ENCODE peak calls at places on chromosomes 4 and X, in seven cellular contexts. One of them, this sample, is unnamed.

GRCh38 chr4:133584714-133585113 is 435.6 kb downstream of the PCDH10 start:
- DNase-seq in NCI-H524: peak
- DNase-seq in A172: no peak
- DNase-seq in thoracic aorta: no peak
- DNase-seq in stimulated activated CD8-positive, alpha-beta memory T cell treated with anti-CD3 and anti-CD28 coated beads, Interleukin-7, amount 100 ng/mL, for 1 hour: no peak
- DNase-seq in astrocyte: no peak
- DNase-seq in activated gamma-delta T cell treated with Interleukin-2 at 50 U/mL for 16 hours: no peak
- DNase-seq in this sample: no peak

GRCh38 chr4:182246401-182247205 is 3.4 kb downstream of the TENM3 start:
- DNase-seq in A172: peak
- DNase-seq in stimulated activated CD8-positive, alpha-beta memory T cell treated with anti-CD3 and anti-CD28 coated beads, Interleukin-7, amount 100 ng/mL, for 1 hour: no peak
- DNase-seq in activated gamma-delta T cell treated with Interleukin-2 at 50 U/mL for 16 hours: no peak
- DNase-seq in thoracic aorta: no peak
- DNase-seq in astrocyte: peak
- DNase-seq in NCI-H524: no peak
- DNase-seq in this sample: peak

GRCh38 chr4:108166441-108167315 is 2.1 kb downstream of the LEF1 start:
- DNase-seq in activated gamma-delta T cell treated with Interleukin-2 at 50 U/mL for 16 hours: peak
- DNase-seq in thoracic aorta: no peak
- DNase-seq in A172: no peak
- DNase-seq in stimulated activated CD8-positive, alpha-beta memory T cell treated with anti-CD3 and anti-CD28 coated beads, Interleukin-7, amount 100 ng/mL, for 1 hour: no peak
- DNase-seq in astrocyte: peak
- DNase-seq in NCI-H524: peak
- DNase-seq in this sample: no peak

GRCh38 chr4:5693871-5694270 is 14.5 kb downstream of the EVC2 start:
- DNase-seq in thoracic aorta: no peak
- DNase-seq in A172: no peak
- DNase-seq in activated gamma-delta T cell treated with Interleukin-2 at 50 U/mL for 16 hours: no peak
- DNase-seq in stimulated activated CD8-positive, alpha-beta memory T cell treated with anti-CD3 and anti-CD28 coated beads, Interleukin-7, amount 100 ng/mL, for 1 hour: no peak
- DNase-seq in astrocyte: no peak
- DNase-seq in NCI-H524: no peak
- DNase-seq in this sample: no peak

GRCh38 chr4:2274320-2275043 is 12.6 kb upstream of the MXD4 start:
- DNase-seq in activated gamma-delta T cell treated with Interleukin-2 at 50 U/mL for 16 hours: no peak
- DNase-seq in thoracic aorta: no peak
- DNase-seq in stimulated activated CD8-positive, alpha-beta memory T cell treated with anti-CD3 and anti-CD28 coated beads, Interleukin-7, amount 100 ng/mL, for 1 hour: no peak
- DNase-seq in NCI-H524: peak
- DNase-seq in astrocyte: no peak
- DNase-seq in A172: no peak
- DNase-seq in this sample: no peak

GRCh38 chrX:125673758-125674157 is 354.1 kb downstream of the TEX13C start:
- DNase-seq in stimulated activated CD8-positive, alpha-beta memory T cell treated with anti-CD3 and anti-CD28 coated beads, Interleukin-7, amount 100 ng/mL, for 1 hour: no peak
- DNase-seq in A172: no peak
- DNase-seq in NCI-H524: no peak
- DNase-seq in astrocyte: no peak
- DNase-seq in activated gamma-delta T cell treated with Interleukin-2 at 50 U/mL for 16 hours: no peak
- DNase-seq in thoracic aorta: no peak
- DNase-seq in this sample: no peak

GRCh38 chr4:138938371-138938699 is 77.2 kb upstream of the NOCT start:
- DNase-seq in astrocyte: peak
- DNase-seq in NCI-H524: peak
- DNase-seq in stimulated activated CD8-positive, alpha-beta memory T cell treated with anti-CD3 and anti-CD28 coated beads, Interleukin-7, amount 100 ng/mL, for 1 hour: no peak
- DNase-seq in thoracic aorta: no peak
- DNase-seq in A172: peak
- DNase-seq in activated gamma-delta T cell treated with Interleukin-2 at 50 U/mL for 16 hours: no peak
- DNase-seq in this sample: peak

GRCh38 chrX:34848281-34848680 is 94.3 kb upstream of the FAM47B start:
- DNase-seq in A172: no peak
- DNase-seq in activated gamma-delta T cell treated with Interleukin-2 at 50 U/mL for 16 hours: no peak
- DNase-seq in astrocyte: peak
- DNase-seq in thoracic aorta: no peak
- DNase-seq in stimulated activated CD8-positive, alpha-beta memory T cell treated with anti-CD3 and anti-CD28 coated beads, Interleukin-7, amount 100 ng/mL, for 1 hour: no peak
- DNase-seq in NCI-H524: no peak
- DNase-seq in this sample: no peak

GRCh38 chr4:26916195-26916594 is 55.6 kb downstream of the STIM2 start:
- DNase-seq in stimulated activated CD8-positive, alpha-beta memory T cell treated with anti-CD3 and anti-CD28 coated beads, Interleukin-7, amount 100 ng/mL, for 1 hour: no peak
- DNase-seq in activated gamma-delta T cell treated with Interleukin-2 at 50 U/mL for 16 hours: no peak
- DNase-seq in thoracic aorta: no peak
- DNase-seq in NCI-H524: no peak
- DNase-seq in astrocyte: no peak
- DNase-seq in A172: no peak
- DNase-seq in this sample: no peak

GRCh38 chrX:13570245-13570573 is 808 bp downstream of the EGFL6 start:
- DNase-seq in activated gamma-delta T cell treated with Interleukin-2 at 50 U/mL for 16 hours: no peak
- DNase-seq in thoracic aorta: no peak
- DNase-seq in stimulated activated CD8-positive, alpha-beta memory T cell treated with anti-CD3 and anti-CD28 coated beads, Interleukin-7, amount 100 ng/mL, for 1 hour: no peak
- DNase-seq in NCI-H524: no peak
- DNase-seq in astrocyte: no peak
- DNase-seq in A172: no peak
- DNase-seq in this sample: no peak

GRCh38 chr4:98481167-98481566 is 177.2 kb downstream of the TSPAN5 start:
- DNase-seq in stimulated activated CD8-positive, alpha-beta memory T cell treated with anti-CD3 and anti-CD28 coated beads, Interleukin-7, amount 100 ng/mL, for 1 hour: no peak
- DNase-seq in A172: no peak
- DNase-seq in astrocyte: no peak
- DNase-seq in activated gamma-delta T cell treated with Interleukin-2 at 50 U/mL for 16 hours: no peak
- DNase-seq in NCI-H524: no peak
- DNase-seq in thoracic aorta: no peak
- DNase-seq in this sample: no peak

GRCh38 chr4:101843054-101843453 is 52.5 kb downstream of the BANK1 start:
- DNase-seq in A172: no peak
- DNase-seq in activated gamma-delta T cell treated with Interleukin-2 at 50 U/mL for 16 hours: no peak
- DNase-seq in thoracic aorta: no peak
- DNase-seq in stimulated activated CD8-positive, alpha-beta memory T cell treated with anti-CD3 and anti-CD28 coated beads, Interleukin-7, amount 100 ng/mL, for 1 hour: no peak
- DNase-seq in astrocyte: no peak
- DNase-seq in NCI-H524: no peak
- DNase-seq in this sample: no peak

GRCh38 chr4:91611786-91612185 is 692.0 kb upstream of the GRID2 start:
- DNase-seq in activated gamma-delta T cell treated with Interleukin-2 at 50 U/mL for 16 hours: no peak
- DNase-seq in A172: no peak
- DNase-seq in thoracic aorta: no peak
- DNase-seq in stimulated activated CD8-positive, alpha-beta memory T cell treated with anti-CD3 and anti-CD28 coated beads, Interleukin-7, amount 100 ng/mL, for 1 hour: no peak
- DNase-seq in astrocyte: no peak
- DNase-seq in NCI-H524: no peak
- DNase-seq in this sample: no peak